ENCODE peak calls at places on chromosomes 5 and 9, in eight cellular contexts. V, O, A, S, J, L, Z and P are unnamed samples.

GRCh38 chr5:112682621-112683061 is 55.0 kb upstream of the APC start:
- DNase-seq in V (no peak), O (no peak), A (no peak), S (peak; percentile 43), J (no peak), L (no peak), Z (no peak), P (no peak)

GRCh38 chr5:169706758-169707450 is 69.8 kb downstream of the DOCK2 start:
- DNase-seq in V (no peak), O (no peak), A (no peak), S (peak; percentile 88), J (no peak), L (no peak), Z (peak; percentile 29), P (no peak)

GRCh38 chr9:97831843-97832636 is 21.0 kb upstream of the FOXE1 start:
- DNase-seq in V (no peak), O (no peak), A (no peak), S (no peak), J (no peak), L (no peak), Z (no peak), P (no peak)

GRCh38 chr5:160831801-160832200 is 20.2 kb downstream of the ATP10B start:
- DNase-seq in V (no peak), O (no peak), A (no peak), S (no peak), J (no peak), L (no peak), Z (no peak), P (no peak)

GRCh38 chr5:72895758-72896157 is 60.1 kb upstream of the FCHO2 start:
- DNase-seq in V (no peak), O (no peak), A (no peak), S (no peak), J (no peak), L (no peak), Z (no peak), P (no peak)

GRCh38 chr5:38831909-38832308 is 13.9 kb upstream of the OSMR start:
- DNase-seq in V (no peak), O (no peak), A (peak; percentile 20), S (peak; percentile 69), J (no peak), L (no peak), Z (no peak), P (peak; percentile 47)

GRCh38 chr9:27340876-27341540 is 44.1 kb upstream of the EQTN start:
- DNase-seq in V (no peak), O (no peak), A (no peak), S (no peak), J (no peak), L (no peak), Z (no peak), P (no peak)

GRCh38 chr5:15013654-15014463 is 142.3 kb upstream of the ANKH start:
- DNase-seq in V (no peak), O (peak; percentile 34), A (peak; percentile 35), S (peak; percentile 74), J (no peak), L (no peak), Z (peak; percentile 42), P (peak; percentile 28)

GRCh38 chr9:75850459-75851200 is 39.8 kb upstream of the PCSK5 start:
- DNase-seq in V (no peak), O (no peak), A (no peak), S (no peak), J (no peak), L (no peak), Z (no peak), P (no peak)

DNA sequence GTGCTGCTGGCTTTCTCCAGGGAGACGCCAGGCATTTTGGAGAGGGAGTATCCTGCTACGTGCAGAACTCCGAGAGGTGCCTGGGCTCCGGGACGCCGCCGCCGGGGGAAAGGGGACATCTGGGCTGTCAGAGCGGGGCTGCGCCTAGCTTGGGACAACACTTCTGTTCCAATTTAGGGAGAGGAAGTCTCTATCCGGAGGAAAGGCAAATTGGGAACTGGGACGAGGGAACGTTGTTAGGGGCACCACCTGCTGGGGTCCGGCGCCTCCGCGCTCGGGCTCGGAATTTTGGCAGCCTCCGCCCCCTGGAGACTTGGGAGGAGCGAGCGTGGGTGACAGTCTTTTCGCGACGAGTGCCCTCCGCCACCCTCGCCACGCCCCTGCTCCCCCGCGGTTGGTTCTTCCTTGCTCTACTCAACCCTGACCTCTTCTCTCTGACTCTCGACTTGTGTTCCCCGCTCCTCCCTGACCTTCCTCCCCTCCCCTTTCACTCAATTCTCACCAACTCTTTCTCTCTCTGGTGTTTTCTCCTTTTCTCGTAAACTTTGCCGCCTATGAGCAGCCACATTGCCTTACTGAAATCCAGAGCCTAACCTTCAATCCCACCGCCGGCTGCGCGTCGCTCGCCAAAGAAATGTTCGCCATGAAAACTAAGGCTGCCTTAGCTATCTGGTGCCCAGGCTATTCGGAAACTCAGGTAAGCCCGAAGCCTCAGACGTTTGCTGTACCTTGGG is 1.6 kb downstream of the TSLP start:
- DNase-seq in V (no peak), O (no peak), A (peak; percentile 50), S (peak; percentile 20), J (peak; percentile 85), L (peak; percentile 74), Z (peak; percentile 11), P (peak; percentile 48)
- TF ChIP-seq CTCF in V (no peak), O (no peak), A (no peak), S (no peak), J (no peak), L (no peak), Z (no peak), P (no peak)

DNA sequence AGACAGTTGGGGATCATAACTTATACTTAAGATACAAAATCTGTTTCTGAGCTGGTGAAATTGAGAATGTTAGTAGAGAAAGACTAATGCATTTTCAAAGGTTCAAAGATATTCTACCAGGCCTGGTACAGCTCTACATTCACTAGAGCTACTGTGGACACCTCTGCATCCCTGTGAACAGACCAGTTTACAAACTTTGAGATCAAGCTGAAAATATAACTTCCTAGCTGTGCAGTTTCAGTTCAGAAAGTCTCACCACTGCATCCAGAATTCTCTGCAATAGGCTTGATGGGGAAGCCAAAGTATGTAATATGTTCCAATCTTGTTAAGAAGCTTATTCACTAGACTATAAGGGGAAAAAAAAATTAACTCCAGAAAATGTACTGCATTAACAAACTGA is 672.1 kb downstream of the NR2F1-AS1 start:
- DNase-seq in V (no peak), O (no peak), A (no peak), S (no peak), J (no peak), L (no peak), Z (no peak), P (no peak)
- TF ChIP-seq CTCF in V (no peak), O (no peak), A (no peak), S (no peak), J (no peak), L (no peak), Z (no peak), P (no peak)

GRCh38 chr9:121197135-121197534 is 4.5 kb downstream of the RAB14 start:
- DNase-seq in V (no peak), O (no peak), A (no peak), S (no peak), J (no peak), L (no peak), Z (peak; percentile 21), P (no peak)
- TF ChIP-seq CTCF in V (peak; percentile 47), O (no peak), A (no peak), S (peak; percentile 20), J (no peak), L (no peak), Z (no peak), P (no peak)

GRCh38 chr5:10168254-10168653 is 81.4 kb downstream of the ATPSCKMT start:
- DNase-seq in V (no peak), O (no peak), A (no peak), S (no peak), J (no peak), L (no peak), Z (no peak), P (no peak)
- TF ChIP-seq CTCF in V (no peak), O (no peak), A (no peak), S (no peak), J (no peak), L (no peak), Z (no peak), P (no peak)

GRCh38 chr5:89582768-89583339 is 699.9 kb upstream of the MEF2C start:
- DNase-seq in V (no peak), O (no peak), A (no peak), S (peak; percentile 37), J (no peak), L (no peak), Z (no peak), P (no peak)

GRCh38 chr5:89584339-89584956 is 701.5 kb upstream of the MEF2C start:
- DNase-seq in V (no peak), O (no peak), A (no peak), S (peak; percentile 82), J (no peak), L (no peak), Z (no peak), P (no peak)

GRCh38 chr5:89580976-89581375 is 698.0 kb upstream of the MEF2C start:
- DNase-seq in V (no peak), O (no peak), A (no peak), S (no peak), J (no peak), L (no peak), Z (no peak), P (no peak)

GRCh38 chr5:89583534-89583933 is 700.5 kb upstream of the MEF2C start:
- DNase-seq in V (no peak), O (no peak), A (no peak), S (no peak), J (no peak), L (no peak), Z (no peak), P (no peak)
- TF ChIP-seq CTCF in V (no peak), O (no peak), A (no peak), S (no peak), J (no peak), L (no peak), Z (no peak), P (no peak)

GRCh38 chr9:35829764-35830096 is 702 bp downstream of the TMEM8B start:
- DNase-seq in V (no peak), O (no peak), A (no peak), S (peak; percentile 10), J (no peak), L (no peak), Z (no peak), P (no peak)
- TF ChIP-seq CTCF in V (no peak), O (no peak), A (no peak), S (no peak), J (no peak), L (no peak), Z (no peak), P (no peak)

DNA sequence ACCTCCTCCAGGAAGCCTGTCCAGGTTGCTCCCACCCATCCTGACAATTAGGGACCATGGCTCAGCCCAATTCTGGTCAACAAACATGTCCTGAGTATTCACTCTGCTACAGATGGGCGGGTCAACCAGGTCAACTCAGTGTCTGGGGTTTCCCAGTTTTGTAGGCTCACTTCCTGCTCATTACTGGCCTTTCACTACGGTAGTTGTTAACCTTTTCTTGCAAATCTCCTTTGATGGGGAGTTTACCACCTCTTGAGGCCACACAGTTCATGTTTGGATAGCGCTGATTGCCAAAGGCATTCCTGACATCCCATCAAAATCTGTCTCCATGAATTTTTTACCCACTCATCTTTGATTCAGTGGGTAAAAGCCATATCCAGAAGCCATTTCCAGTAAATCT is 13.8 kb downstream of the TMEM8B start:
- DNase-seq in V (no peak), O (peak; percentile 80), A (peak; percentile 79), S (no peak), J (no peak), L (no peak), Z (no peak), P (peak; percentile 86)
- TF ChIP-seq CTCF in V (no peak), O (no peak), A (no peak), S (no peak), J (no peak), L (no peak), Z (no peak), P (no peak)

GRCh38 chr5:368162-369084 is 46.9 kb downstream of the AHRR start:
- DNase-seq in V (no peak), O (peak; percentile 80), A (peak; percentile 75), S (peak; percentile 72), J (peak; percentile 59), L (no peak), Z (no peak), P (peak; percentile 80)
- TF ChIP-seq CTCF in V (no peak), O (no peak), A (no peak), S (no peak), J (no peak), L (no peak), Z (no peak), P (no peak)